ENCODE peak calls at places on chromosomes 4 and X, in five cellular contexts. A is heart right ventricle, I is H9, F is DND-41, U is trophoblast cell. C is an unnamed sample.

GRCh38 chrX:150514462-150514861 is 54.0 kb upstream of the MTM1 start:
- DNase-seq in A (no peak), I (no peak), F (no peak), U (no peak), C (no peak)

GRCh38 chrX:96102997-96103396 is 581.6 kb upstream of the DIAPH2 start:
- DNase-seq in A (no peak), I (no peak), F (no peak), U (no peak), C (no peak)

GRCh38 chr4:38757945-38758344 is 24.8 kb downstream of the TLR10 start:
- DNase-seq in A (no peak), I (peak; percentile 69), F (no peak), U (peak; percentile 32), C (no peak)

GRCh38 chr4:115711575-115711974 is 598.2 kb upstream of the NDST4 start:
- DNase-seq in A (no peak), I (no peak), F (no peak), U (no peak), C (no peak)

GRCh38 chrX:155027509-155028066 is 944 bp downstream of the FUNDC2 start:
- DNase-seq in A (no peak), I (no peak), F (no peak), U (peak; percentile 2), C (no peak)

GRCh38 chr4:107719211-107719926 is 665 bp downstream of the PAPSS1 start:
- DNase-seq in A (no peak), I (peak; percentile 72), F (no peak), U (no peak), C (no peak)

GRCh38 chr4:64682481-64682880 is 273.2 kb upstream of the TECRL start:
- DNase-seq in A (no peak), I (no peak), F (no peak), U (no peak), C (no peak)

GRCh38 chr4:36317731-36318130 is 36.3 kb downstream of the DTHD1 start:
- DNase-seq in A (no peak), I (no peak), F (no peak), U (no peak), C (no peak)

GRCh38 chrX:24760601-24761000 is 66.9 kb downstream of the POLA1 start:
- DNase-seq in A (no peak), I (no peak), F (no peak), U (no peak), C (no peak)

GRCh38 chr4:2275546-2276251 is 13.8 kb upstream of the MXD4 start:
- DNase-seq in A (no peak), I (no peak), F (no peak), U (no peak), C (no peak)

GRCh38 chr4:163344147-163345050 is 707 bp downstream of the NPY5R start:
- DNase-seq in A (peak; percentile 20), I (peak; percentile 52), F (no peak), U (no peak), C (no peak)

GRCh38 chr4:766152-766515 is 59.8 kb downstream of the CPLX1 start:
- DNase-seq in A (no peak), I (no peak), F (no peak), U (peak; percentile 41), C (no peak)

GRCh38 chrX:10054396-10054795 is 87.2 kb downstream of the CLDN34 start:
- DNase-seq in A (no peak), I (no peak), F (no peak), U (no peak), C (no peak)

GRCh38 chr4:15294832-15295231 is 133.0 kb upstream of the C1QTNF7 start:
- DNase-seq in A (no peak), I (no peak), F (no peak), U (no peak), C (no peak)

GRCh38 chrX:136147966-136148365 is 633 bp downstream of the FHL1 start:
- DNase-seq in A (peak; percentile 11), I (no peak), F (no peak), U (no peak), C (no peak)

GRCh38 chr4:5955201-5955821 is 62.4 kb upstream of the CRMP1 start:
- DNase-seq in A (no peak), I (peak; percentile 61), F (no peak), U (no peak), C (no peak)

GRCh38 chrX:25084446-25084845 is 68.7 kb upstream of the ARX start:
- DNase-seq in A (no peak), I (no peak), F (no peak), U (no peak), C (no peak)

GRCh38 chr4:112252234-112252633 is 20.6 kb downstream of the AP1AR start:
- DNase-seq in A (no peak), I (no peak), F (no peak), U (no peak), C (no peak)

GRCh38 chr4:184748251-184748652 is 14.4 kb upstream of the CENPU start:
- DNase-seq in A (peak; percentile 65), I (no peak), F (no peak), U (peak; percentile 94), C (no peak)

GRCh38 chr4:70533791-70534190 is 15.4 kb downstream of the AMTN start:
- DNase-seq in A (no peak), I (no peak), F (no peak), U (no peak), C (no peak)

GRCh38 chr4:185479507-185479971 is 8.0 kb upstream of the CCDC110 start:
- DNase-seq in A (no peak), I (no peak), F (no peak), U (no peak), C (no peak)

GRCh38 chr4:10131202-10131601 is 14.6 kb upstream of the WDR1 start:
- DNase-seq in A (no peak), I (no peak), F (no peak), U (no peak), C (no peak)

GRCh38 chr4:156568479-156568878 is 403.1 kb downstream of the PDGFC start:
- DNase-seq in A (no peak), I (no peak), F (no peak), U (no peak), C (no peak)

GRCh38 chr4:182745268-182745667 is 171.9 kb downstream of the DCTD start:
- DNase-seq in A (no peak), I (no peak), F (no peak), U (peak; percentile 41), C (no peak)

DNA sequence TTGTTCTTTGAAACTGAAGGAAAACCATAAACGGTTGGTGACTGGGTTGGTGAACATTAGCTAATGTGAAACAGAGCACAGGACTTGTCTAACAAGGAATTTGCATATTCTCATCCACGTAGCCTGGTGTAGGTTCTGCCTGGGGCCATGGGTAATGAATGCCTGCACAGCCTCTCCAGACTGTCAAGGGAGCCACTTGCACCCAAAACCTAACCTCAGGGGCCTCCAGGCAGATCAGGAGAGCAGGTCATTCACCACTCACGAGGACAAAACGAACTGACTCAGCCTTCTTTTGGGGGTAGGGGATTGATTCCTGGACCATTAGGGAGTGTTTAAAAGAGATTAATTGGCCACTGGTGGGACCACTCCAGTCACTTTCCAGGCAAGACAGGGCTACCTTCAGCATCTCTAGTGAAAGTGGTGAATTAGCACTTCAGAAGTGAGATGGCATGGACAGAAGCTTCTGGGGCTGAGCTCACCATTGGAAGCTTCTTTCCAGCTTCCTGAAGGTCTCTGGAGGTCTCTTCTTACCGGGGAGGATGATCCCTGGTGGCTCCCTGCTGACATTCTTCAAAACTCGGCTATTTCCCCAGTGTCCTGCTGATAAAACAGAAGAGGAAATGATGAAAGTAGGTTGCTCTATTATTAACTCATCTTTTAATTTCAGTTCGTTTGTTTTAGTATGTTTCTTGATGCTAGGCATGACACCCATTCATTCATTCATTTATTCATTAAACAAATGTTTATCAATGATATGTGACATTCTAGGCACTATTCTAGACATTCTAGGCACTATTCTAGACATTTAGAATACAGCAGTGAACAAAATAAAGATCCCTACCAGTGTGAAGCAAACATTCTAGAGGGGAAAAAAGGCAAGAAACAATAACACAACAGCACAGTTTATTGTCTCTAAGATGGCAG is 104.5 kb upstream of the LNX1 start:
- DNase-seq in A (no peak), I (no peak), F (no peak), U (peak; percentile 31), C (no peak)
- H3K9me3 ChIP-seq in A (no peaks in the 10 kb centered on the region), I (no peaks in the 10 kb centered on the region), F (no peaks in the 10 kb centered on the region), U (no peaks in the 10 kb centered on the region), C (no peaks in the 10 kb centered on the region)

DNA sequence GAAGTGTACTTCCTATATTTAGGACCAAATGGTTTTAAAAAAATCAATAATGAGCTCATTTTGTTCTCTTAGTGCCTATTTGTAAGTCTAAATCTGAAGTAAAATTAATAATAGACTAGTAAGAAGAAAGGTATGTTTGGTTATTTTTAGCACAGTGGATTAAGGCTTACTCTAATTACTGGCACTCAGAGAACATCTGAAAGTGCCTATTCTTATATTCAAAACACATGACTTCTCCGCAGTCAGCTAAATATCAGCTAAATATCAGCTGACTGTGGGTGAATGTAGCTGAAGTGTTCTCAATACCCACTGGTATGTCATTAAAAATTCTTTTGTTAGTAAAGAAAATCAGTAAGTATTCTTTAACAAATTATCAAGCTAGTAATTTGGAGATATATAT is 6.0 kb downstream of the AP1S2 start:
- DNase-seq in A (no peak), I (no peak), F (no peak), U (no peak), C (no peak)
- H3K27ac ChIP-seq in A (peak overlapping the region; percentile 72), I (no peak overlapping the region), F (no peak overlapping the region), U (no peak overlapping the region), C (no peak overlapping the region)

GRCh38 chrX:149508467-149508866 is 3.4 kb upstream of the IDS start:
- DNase-seq in A (no peak), I (no peak), F (no peak), U (no peak), C (no peak)

GRCh38 chrX:149504915-149505651 is at the start of gene IDS:
- DNase-seq in A (peak; percentile 88), I (peak; percentile 90), F (peak; percentile 86), U (peak; percentile 95), C (peak; percentile 80)

GRCh38 chrX:149505671-149506070 is 565 bp upstream of the IDS start:
- DNase-seq in A (no peak), I (no peak), F (no peak), U (no peak), C (no peak)

GRCh38 chrX:149506349-149506748 is 1.2 kb upstream of the IDS start:
- DNase-seq in A (no peak), I (no peak), F (no peak), U (no peak), C (no peak)

GRCh38 chrX:149504226-149504914 is 736 bp downstream of the IDS start:
- DNase-seq in A (no peak), I (peak; percentile 69), F (peak; percentile 49), U (peak; percentile 28), C (no peak)
- H3K9me3 ChIP-seq in A (no peaks in the 10 kb centered on the region), I (peaks cover 44% of the 10 kb centered on the region), F (no peaks in the 10 kb centered on the region), U (no peaks in the 10 kb centered on the region), C (no peaks in the 10 kb centered on the region)

DNA sequence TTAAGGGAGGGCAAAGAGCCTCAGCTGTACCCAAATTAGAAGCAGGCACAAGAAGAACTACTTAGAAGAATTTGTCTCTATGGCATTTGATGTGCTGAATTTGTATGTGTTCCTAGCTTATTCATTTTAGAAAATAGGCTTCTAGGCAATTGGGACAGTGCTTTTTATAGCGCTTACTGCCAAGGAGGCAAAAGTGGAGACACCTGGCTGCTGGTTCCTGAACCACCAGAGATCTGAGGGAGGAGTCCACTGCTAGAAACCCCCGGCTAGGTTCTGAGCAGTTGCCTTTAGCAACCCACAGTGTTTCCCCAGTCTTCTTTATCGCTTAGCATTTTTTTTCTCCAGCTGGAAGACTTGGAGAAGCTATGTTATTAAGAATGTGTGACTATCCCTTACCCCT is 1.3 kb upstream of the RNF150 start:
- DNase-seq in A (no peak), I (no peak), F (no peak), U (no peak), C (no peak)
- H3K27ac ChIP-seq in A (peak overlapping the region; percentile 95), I (no peak overlapping the region), F (no peak overlapping the region), U (no peak overlapping the region), C (no peak overlapping the region)

GRCh38 chrX:74865725-74866124 is 59.5 kb downstream of the NEXMIF start:
- DNase-seq in A (no peak), I (no peak), F (no peak), U (no peak), C (no peak)
- H3K9me3 ChIP-seq in A (peaks cover 19% of the 10 kb centered on the region), I (peaks cover 17% of the 10 kb centered on the region), F (peaks cover 5% of the 10 kb centered on the region), U (no peaks in the 10 kb centered on the region), C (peaks cover 3% of the 10 kb centered on the region)